ENCODE peak calls at places on chromosomes 6 and 20, in four cellular contexts. L is neural progenitor cell; W is stimulated activated CD4-positive, alpha-beta T cell treated with anti-CD3 and anti-CD28 coated beads, Interleukin-2, amount 100 ng/mL, for 4 hours; V is neuronal stem cell. U is an unnamed sample.

GRCh38 chr6:79872986-79873385 is 74.4 kb downstream of the ELOVL4 start:
- DNase-seq in L (no peak), V (no peak), W (no peak), U (no peak)

GRCh38 chr6:139846538-139847321 is 472.3 kb upstream of the CITED2 start:
- DNase-seq in W (no peak), V (no peak), L (peak; percentile 50), U (no peak)

GRCh38 chr6:53628354-53629119 is 37.0 kb downstream of the KLHL31 start:
- DNase-seq in W (no peak), L (no peak), V (no peak), U (no peak)

GRCh38 chr6:138979365-138979764 is 8.7 kb downstream of the REPS1 start:
- DNase-seq in W (no peak), L (no peak), V (no peak), U (no peak)

GRCh38 chr6:99308788-99309187 is 40.7 kb downstream of the FAXC start:
- DNase-seq in V (no peak), L (no peak), W (no peak), U (no peak)

GRCh38 chr20:48627737-48628128 is 200.1 kb downstream of the PREX1 start:
- DNase-seq in L (no peak), W (no peak), V (no peak), U (no peak)

GRCh38 chr6:137688230-137688971 is 178.7 kb upstream of the TNFAIP3 start:
- DNase-seq in L (no peak), W (no peak), V (no peak), U (no peak)

GRCh38 chr20:5078399-5078958 is 41.3 kb downstream of the PCNA start:
- DNase-seq in W (peak; percentile 72), V (no peak), L (no peak), U (no peak)

GRCh38 chr6:135227758-135228157 is 46.6 kb downstream of the MYB start:
- DNase-seq in L (no peak), V (no peak), W (no peak), U (no peak)

GRCh38 chr6:145948328-145948727 is 15.8 kb downstream of the SHPRH start:
- DNase-seq in V (no peak), W (no peak), L (no peak), U (no peak)

GRCh38 chr6:79989641-79990040 is 14.8 kb upstream of the TTK start:
- DNase-seq in L (no peak), W (no peak), V (no peak), U (no peak)

GRCh38 chr6:110415297-110415916 is at the start of gene DDO:
- DNase-seq in V (no peak), W (no peak), L (no peak), U (peak; percentile 68)

GRCh38 chr6:157220485-157220884 is 102.8 kb downstream of the TMEM242 start:
- DNase-seq in W (no peak), V (no peak), L (no peak), U (no peak)

GRCh38 chr6:17381429-17382147 is 11.8 kb upstream of the CAP2 start:
- DNase-seq in W (no peak), L (no peak), V (no peak), U (no peak)

GRCh38 chr20:43389839-43390626 is 67.7 kb upstream of the SRSF6 start:
- DNase-seq in V (peak; percentile 26), W (no peak), L (peak; percentile 49), U (no peak)

GRCh38 chr6:165900970-165901369 is 237.9 kb upstream of the PDE10A start:
- DNase-seq in V (no peak), W (no peak), L (no peak), U (no peak)

GRCh38 chr6:16770701-16771569 is 9.7 kb upstream of the ATXN1 start:
- DNase-seq in V (peak; percentile 40), L (peak; percentile 85), W (peak; percentile 68), U (peak; percentile 60)

GRCh38 chr6:48194596-48195295 is 83.7 kb upstream of the PTCHD4 start:
- DNase-seq in V (no peak), W (no peak), L (no peak), U (no peak)

U was measured in nucleus accumbens.